ENCODE peak calls at places on chromosome 18, in nine cellular contexts. One of them, this sample, is unnamed.

GRCh38 chr18:44844486-44844885 is 163.8 kb downstream of the SETBP1 start:
- DNase-seq in colonic mucosa: no peak
- DNase-seq in AG10803: no peak
- DNase-seq in activated CD4-positive, alpha-beta T cell treated with anti-CD3 and anti-CD28 coated beads, Interleukin-2, amount 10 ng/mL, durations not matched to agents 7 days and 5 days: no peak
- DNase-seq in CD4-positive, alpha-beta T cell: no peak
- DNase-seq in ELR: no peak
- DNase-seq in HFF-Myc: no peak
- DNase-seq in anterior cingulate cortex: no peak
- DNase-seq in skeletal muscle cell: no peak
- DNase-seq in this sample: no peak

GRCh38 chr18:56003009-56003408 is 415.0 kb upstream of the TCF4 start:
- DNase-seq in colonic mucosa: no peak
- DNase-seq in AG10803: no peak
- DNase-seq in activated CD4-positive, alpha-beta T cell treated with anti-CD3 and anti-CD28 coated beads, Interleukin-2, amount 10 ng/mL, durations not matched to agents 7 days and 5 days: no peak
- DNase-seq in CD4-positive, alpha-beta T cell: no peak
- DNase-seq in ELR: no peak
- DNase-seq in HFF-Myc: no peak
- DNase-seq in anterior cingulate cortex: no peak
- DNase-seq in skeletal muscle cell: no peak
- DNase-seq in this sample: peak

GRCh38 chr18:44229693-44230108 is 451.0 kb upstream of the SETBP1 start:
- DNase-seq in colonic mucosa: peak
- DNase-seq in AG10803: peak
- DNase-seq in activated CD4-positive, alpha-beta T cell treated with anti-CD3 and anti-CD28 coated beads, Interleukin-2, amount 10 ng/mL, durations not matched to agents 7 days and 5 days: no peak
- DNase-seq in CD4-positive, alpha-beta T cell: no peak
- DNase-seq in ELR: no peak
- DNase-seq in HFF-Myc: no peak
- DNase-seq in anterior cingulate cortex: peak
- DNase-seq in skeletal muscle cell: peak
- DNase-seq in this sample: no peak

GRCh38 chr18:65735166-65735565 is 15.6 kb upstream of the CDH7 start:
- DNase-seq in colonic mucosa: no peak
- DNase-seq in AG10803: no peak
- DNase-seq in activated CD4-positive, alpha-beta T cell treated with anti-CD3 and anti-CD28 coated beads, Interleukin-2, amount 10 ng/mL, durations not matched to agents 7 days and 5 days: no peak
- DNase-seq in CD4-positive, alpha-beta T cell: no peak
- DNase-seq in ELR: no peak
- DNase-seq in HFF-Myc: no peak
- DNase-seq in anterior cingulate cortex: no peak
- DNase-seq in skeletal muscle cell: no peak
- DNase-seq in this sample: no peak

GRCh38 chr18:59467497-59467896 is 108.4 kb upstream of the LMAN1 start:
- DNase-seq in colonic mucosa: no peak
- DNase-seq in AG10803: no peak
- DNase-seq in activated CD4-positive, alpha-beta T cell treated with anti-CD3 and anti-CD28 coated beads, Interleukin-2, amount 10 ng/mL, durations not matched to agents 7 days and 5 days: no peak
- DNase-seq in CD4-positive, alpha-beta T cell: no peak
- DNase-seq in ELR: no peak
- DNase-seq in HFF-Myc: no peak
- DNase-seq in anterior cingulate cortex: no peak
- DNase-seq in skeletal muscle cell: no peak
- DNase-seq in this sample: no peak

GRCh38 chr18:62881509-62882016 is 166.2 kb downstream of the PHLPP1 start:
- DNase-seq in colonic mucosa: no peak
- DNase-seq in AG10803: peak
- DNase-seq in activated CD4-positive, alpha-beta T cell treated with anti-CD3 and anti-CD28 coated beads, Interleukin-2, amount 10 ng/mL, durations not matched to agents 7 days and 5 days: no peak
- DNase-seq in CD4-positive, alpha-beta T cell: no peak
- DNase-seq in ELR: peak
- DNase-seq in HFF-Myc: peak
- DNase-seq in anterior cingulate cortex: no peak
- DNase-seq in skeletal muscle cell: peak
- DNase-seq in this sample: no peak

GRCh38 chr18:61764381-61764780 is 128.4 kb downstream of the RNF152 start:
- DNase-seq in colonic mucosa: no peak
- DNase-seq in AG10803: peak
- DNase-seq in activated CD4-positive, alpha-beta T cell treated with anti-CD3 and anti-CD28 coated beads, Interleukin-2, amount 10 ng/mL, durations not matched to agents 7 days and 5 days: no peak
- DNase-seq in CD4-positive, alpha-beta T cell: no peak
- DNase-seq in ELR: no peak
- DNase-seq in HFF-Myc: no peak
- DNase-seq in anterior cingulate cortex: no peak
- DNase-seq in skeletal muscle cell: no peak
- DNase-seq in this sample: no peak

GRCh38 chr18:23226386-23226785 is 91.1 kb downstream of the CABLES1 start:
- DNase-seq in colonic mucosa: no peak
- DNase-seq in AG10803: peak
- DNase-seq in activated CD4-positive, alpha-beta T cell treated with anti-CD3 and anti-CD28 coated beads, Interleukin-2, amount 10 ng/mL, durations not matched to agents 7 days and 5 days: no peak
- DNase-seq in CD4-positive, alpha-beta T cell: no peak
- DNase-seq in ELR: no peak
- DNase-seq in HFF-Myc: no peak
- DNase-seq in anterior cingulate cortex: no peak
- DNase-seq in skeletal muscle cell: no peak
- DNase-seq in this sample: no peak

GRCh38 chr18:9772847-9773677 is 65.0 kb downstream of the RAB31 start:
- DNase-seq in colonic mucosa: no peak
- DNase-seq in AG10803: no peak
- DNase-seq in activated CD4-positive, alpha-beta T cell treated with anti-CD3 and anti-CD28 coated beads, Interleukin-2, amount 10 ng/mL, durations not matched to agents 7 days and 5 days: no peak
- DNase-seq in CD4-positive, alpha-beta T cell: no peak
- DNase-seq in ELR: no peak
- DNase-seq in HFF-Myc: no peak
- DNase-seq in anterior cingulate cortex: no peak
- DNase-seq in skeletal muscle cell: no peak
- DNase-seq in this sample: peak

GRCh38 chr18:63741769-63742168 is 33.4 kb upstream of the SERPINB7 start:
- DNase-seq in colonic mucosa: no peak
- DNase-seq in AG10803: peak
- DNase-seq in activated CD4-positive, alpha-beta T cell treated with anti-CD3 and anti-CD28 coated beads, Interleukin-2, amount 10 ng/mL, durations not matched to agents 7 days and 5 days: no peak
- DNase-seq in CD4-positive, alpha-beta T cell: no peak
- DNase-seq in ELR: peak
- DNase-seq in HFF-Myc: no peak
- DNase-seq in anterior cingulate cortex: no peak
- DNase-seq in skeletal muscle cell: no peak
- DNase-seq in this sample: no peak

GRCh38 chr18:8705280-8705940 is at the start of gene MTCL1:
- DNase-seq in colonic mucosa: no peak
- DNase-seq in AG10803: peak
- DNase-seq in activated CD4-positive, alpha-beta T cell treated with anti-CD3 and anti-CD28 coated beads, Interleukin-2, amount 10 ng/mL, durations not matched to agents 7 days and 5 days: peak
- DNase-seq in CD4-positive, alpha-beta T cell: no peak
- DNase-seq in ELR: peak
- DNase-seq in HFF-Myc: no peak
- DNase-seq in anterior cingulate cortex: no peak
- DNase-seq in skeletal muscle cell: no peak
- DNase-seq in this sample: peak

GRCh38 chr18:74493689-74494088 is 2.5 kb upstream of the CNDP2 start:
- DNase-seq in colonic mucosa: peak
- DNase-seq in AG10803: peak
- DNase-seq in activated CD4-positive, alpha-beta T cell treated with anti-CD3 and anti-CD28 coated beads, Interleukin-2, amount 10 ng/mL, durations not matched to agents 7 days and 5 days: peak
- DNase-seq in CD4-positive, alpha-beta T cell: peak
- DNase-seq in ELR: peak
- DNase-seq in HFF-Myc: no peak
- DNase-seq in anterior cingulate cortex: no peak
- DNase-seq in skeletal muscle cell: peak
- DNase-seq in this sample: peak

GRCh38 chr18:22860807-22861206 is 72.3 kb upstream of the RBBP8 start:
- DNase-seq in colonic mucosa: no peak
- DNase-seq in AG10803: no peak
- DNase-seq in activated CD4-positive, alpha-beta T cell treated with anti-CD3 and anti-CD28 coated beads, Interleukin-2, amount 10 ng/mL, durations not matched to agents 7 days and 5 days: no peak
- DNase-seq in CD4-positive, alpha-beta T cell: no peak
- DNase-seq in ELR: no peak
- DNase-seq in HFF-Myc: no peak
- DNase-seq in anterior cingulate cortex: no peak
- DNase-seq in skeletal muscle cell: no peak
- DNase-seq in this sample: no peak

GRCh38 chr18:5746844-5747243 is 148.5 kb downstream of the TMEM200C start:
- DNase-seq in colonic mucosa: no peak
- DNase-seq in AG10803: no peak
- DNase-seq in activated CD4-positive, alpha-beta T cell treated with anti-CD3 and anti-CD28 coated beads, Interleukin-2, amount 10 ng/mL, durations not matched to agents 7 days and 5 days: no peak
- DNase-seq in CD4-positive, alpha-beta T cell: no peak
- DNase-seq in ELR: no peak
- DNase-seq in HFF-Myc: no peak
- DNase-seq in anterior cingulate cortex: no peak
- DNase-seq in skeletal muscle cell: no peak
- DNase-seq in this sample: no peak

GRCh38 chr18:50573679-50574078 is 13.8 kb downstream of the MAPK4 start:
- DNase-seq in colonic mucosa: no peak
- DNase-seq in AG10803: no peak
- DNase-seq in activated CD4-positive, alpha-beta T cell treated with anti-CD3 and anti-CD28 coated beads, Interleukin-2, amount 10 ng/mL, durations not matched to agents 7 days and 5 days: no peak
- DNase-seq in CD4-positive, alpha-beta T cell: no peak
- DNase-seq in ELR: peak
- DNase-seq in HFF-Myc: no peak
- DNase-seq in anterior cingulate cortex: no peak
- DNase-seq in skeletal muscle cell: no peak
- DNase-seq in this sample: no peak

GRCh38 chr18:13272411-13272810 is 53.9 kb downstream of the LDLRAD4 start:
- DNase-seq in colonic mucosa: no peak
- DNase-seq in AG10803: no peak
- DNase-seq in activated CD4-positive, alpha-beta T cell treated with anti-CD3 and anti-CD28 coated beads, Interleukin-2, amount 10 ng/mL, durations not matched to agents 7 days and 5 days: no peak
- DNase-seq in CD4-positive, alpha-beta T cell: no peak
- DNase-seq in ELR: no peak
- DNase-seq in HFF-Myc: no peak
- DNase-seq in anterior cingulate cortex: no peak
- DNase-seq in skeletal muscle cell: no peak
- DNase-seq in this sample: no peak

GRCh38 chr18:3819933-3820332 is 370.0 kb downstream of the TGIF1 start:
- DNase-seq in colonic mucosa: no peak
- DNase-seq in AG10803: no peak
- DNase-seq in activated CD4-positive, alpha-beta T cell treated with anti-CD3 and anti-CD28 coated beads, Interleukin-2, amount 10 ng/mL, durations not matched to agents 7 days and 5 days: no peak
- DNase-seq in CD4-positive, alpha-beta T cell: no peak
- DNase-seq in ELR: no peak
- DNase-seq in HFF-Myc: no peak
- DNase-seq in anterior cingulate cortex: no peak
- DNase-seq in skeletal muscle cell: no peak
- DNase-seq in this sample: no peak

GRCh38 chr18:46469186-46469915 is 187.7 kb downstream of the LOXHD1 start:
- DNase-seq in colonic mucosa: no peak
- DNase-seq in AG10803: no peak
- DNase-seq in activated CD4-positive, alpha-beta T cell treated with anti-CD3 and anti-CD28 coated beads, Interleukin-2, amount 10 ng/mL, durations not matched to agents 7 days and 5 days: no peak
- DNase-seq in CD4-positive, alpha-beta T cell: no peak
- DNase-seq in ELR: no peak
- DNase-seq in HFF-Myc: no peak
- DNase-seq in anterior cingulate cortex: no peak
- DNase-seq in skeletal muscle cell: peak
- DNase-seq in this sample: peak

GRCh38 chr18:26919656-26920055 is 54.1 kb upstream of the AQP4 start:
- DNase-seq in colonic mucosa: no peak
- DNase-seq in AG10803: no peak
- DNase-seq in activated CD4-positive, alpha-beta T cell treated with anti-CD3 and anti-CD28 coated beads, Interleukin-2, amount 10 ng/mL, durations not matched to agents 7 days and 5 days: no peak
- DNase-seq in CD4-positive, alpha-beta T cell: no peak
- DNase-seq in ELR: no peak
- DNase-seq in HFF-Myc: no peak
- DNase-seq in anterior cingulate cortex: no peak
- DNase-seq in skeletal muscle cell: no peak
- DNase-seq in this sample: no peak

GRCh38 chr18:35775887-35776286 is 194.3 kb downstream of the GALNT1 start:
- DNase-seq in colonic mucosa: no peak
- DNase-seq in AG10803: no peak
- DNase-seq in activated CD4-positive, alpha-beta T cell treated with anti-CD3 and anti-CD28 coated beads, Interleukin-2, amount 10 ng/mL, durations not matched to agents 7 days and 5 days: no peak
- DNase-seq in CD4-positive, alpha-beta T cell: no peak
- DNase-seq in ELR: peak
- DNase-seq in HFF-Myc: no peak
- DNase-seq in anterior cingulate cortex: no peak
- DNase-seq in skeletal muscle cell: no peak
- DNase-seq in this sample: peak

GRCh38 chr18:54330768-54331548 is 26.7 kb downstream of the STARD6 start:
- DNase-seq in colonic mucosa: no peak
- DNase-seq in AG10803: no peak
- DNase-seq in activated CD4-positive, alpha-beta T cell treated with anti-CD3 and anti-CD28 coated beads, Interleukin-2, amount 10 ng/mL, durations not matched to agents 7 days and 5 days: no peak
- DNase-seq in CD4-positive, alpha-beta T cell: no peak
- DNase-seq in ELR: peak
- DNase-seq in HFF-Myc: no peak
- DNase-seq in anterior cingulate cortex: no peak
- DNase-seq in skeletal muscle cell: no peak
- DNase-seq in this sample: no peak

GRCh38 chr18:70256994-70257393 is 31.9 kb upstream of the SOCS6 start:
- DNase-seq in colonic mucosa: no peak
- DNase-seq in AG10803: no peak
- DNase-seq in activated CD4-positive, alpha-beta T cell treated with anti-CD3 and anti-CD28 coated beads, Interleukin-2, amount 10 ng/mL, durations not matched to agents 7 days and 5 days: no peak
- DNase-seq in CD4-positive, alpha-beta T cell: no peak
- DNase-seq in ELR: no peak
- DNase-seq in HFF-Myc: no peak
- DNase-seq in anterior cingulate cortex: no peak
- DNase-seq in skeletal muscle cell: no peak
- DNase-seq in this sample: no peak

GRCh38 chr18:61394983-61395382 is 61.8 kb downstream of the CDH20 start:
- DNase-seq in colonic mucosa: no peak
- DNase-seq in AG10803: no peak
- DNase-seq in activated CD4-positive, alpha-beta T cell treated with anti-CD3 and anti-CD28 coated beads, Interleukin-2, amount 10 ng/mL, durations not matched to agents 7 days and 5 days: no peak
- DNase-seq in CD4-positive, alpha-beta T cell: no peak
- DNase-seq in ELR: no peak
- DNase-seq in HFF-Myc: no peak
- DNase-seq in anterior cingulate cortex: no peak
- DNase-seq in skeletal muscle cell: no peak
- DNase-seq in this sample: no peak

GRCh38 chr18:48200631-48201336 is 208.4 kb downstream of the ZBTB7C start:
- DNase-seq in colonic mucosa: no peak
- DNase-seq in AG10803: no peak
- DNase-seq in activated CD4-positive, alpha-beta T cell treated with anti-CD3 and anti-CD28 coated beads, Interleukin-2, amount 10 ng/mL, durations not matched to agents 7 days and 5 days: no peak
- DNase-seq in CD4-positive, alpha-beta T cell: no peak
- DNase-seq in ELR: peak
- DNase-seq in HFF-Myc: no peak
- DNase-seq in anterior cingulate cortex: no peak
- DNase-seq in skeletal muscle cell: no peak
- DNase-seq in this sample: no peak

GRCh38 chr18:991441-991840 is 86.8 kb downstream of the ADCYAP1 start:
- DNase-seq in colonic mucosa: no peak
- DNase-seq in AG10803: no peak
- DNase-seq in activated CD4-positive, alpha-beta T cell treated with anti-CD3 and anti-CD28 coated beads, Interleukin-2, amount 10 ng/mL, durations not matched to agents 7 days and 5 days: no peak
- DNase-seq in CD4-positive, alpha-beta T cell: no peak
- DNase-seq in ELR: no peak
- DNase-seq in HFF-Myc: no peak
- DNase-seq in anterior cingulate cortex: no peak
- DNase-seq in skeletal muscle cell: no peak
- DNase-seq in this sample: no peak

GRCh38 chr18:7646174-7646886 is 79.2 kb downstream of the PTPRM start:
- DNase-seq in colonic mucosa: no peak
- DNase-seq in AG10803: no peak
- DNase-seq in activated CD4-positive, alpha-beta T cell treated with anti-CD3 and anti-CD28 coated beads, Interleukin-2, amount 10 ng/mL, durations not matched to agents 7 days and 5 days: no peak
- DNase-seq in CD4-positive, alpha-beta T cell: no peak
- DNase-seq in ELR: no peak
- DNase-seq in HFF-Myc: no peak
- DNase-seq in anterior cingulate cortex: no peak
- DNase-seq in skeletal muscle cell: no peak
- DNase-seq in this sample: no peak

GRCh38 chr18:76573325-76574025 is 78.4 kb upstream of the ZNF516 start:
- DNase-seq in colonic mucosa: no peak
- DNase-seq in AG10803: peak
- DNase-seq in activated CD4-positive, alpha-beta T cell treated with anti-CD3 and anti-CD28 coated beads, Interleukin-2, amount 10 ng/mL, durations not matched to agents 7 days and 5 days: no peak
- DNase-seq in CD4-positive, alpha-beta T cell: no peak
- DNase-seq in ELR: peak
- DNase-seq in HFF-Myc: no peak
- DNase-seq in anterior cingulate cortex: no peak
- DNase-seq in skeletal muscle cell: peak
- DNase-seq in this sample: no peak

GRCh38 chr18:24876266-24876665 is 415.8 kb downstream of the HRH4 start:
- DNase-seq in colonic mucosa: no peak
- DNase-seq in AG10803: peak
- DNase-seq in activated CD4-positive, alpha-beta T cell treated with anti-CD3 and anti-CD28 coated beads, Interleukin-2, amount 10 ng/mL, durations not matched to agents 7 days and 5 days: no peak
- DNase-seq in CD4-positive, alpha-beta T cell: no peak
- DNase-seq in ELR: peak
- DNase-seq in HFF-Myc: no peak
- DNase-seq in anterior cingulate cortex: no peak
- DNase-seq in skeletal muscle cell: no peak
- DNase-seq in this sample: no peak

GRCh38 chr18:78765637-78766281 is 213.9 kb upstream of the SALL3 start:
- DNase-seq in colonic mucosa: no peak
- DNase-seq in AG10803: no peak
- DNase-seq in activated CD4-positive, alpha-beta T cell treated with anti-CD3 and anti-CD28 coated beads, Interleukin-2, amount 10 ng/mL, durations not matched to agents 7 days and 5 days: no peak
- DNase-seq in CD4-positive, alpha-beta T cell: no peak
- DNase-seq in ELR: no peak
- DNase-seq in HFF-Myc: no peak
- DNase-seq in anterior cingulate cortex: no peak
- DNase-seq in skeletal muscle cell: no peak
- DNase-seq in this sample: no peak

GRCh38 chr18:8949206-8949605 is 153.3 kb upstream of the NDUFV2 start:
- DNase-seq in colonic mucosa: no peak
- DNase-seq in AG10803: peak
- DNase-seq in activated CD4-positive, alpha-beta T cell treated with anti-CD3 and anti-CD28 coated beads, Interleukin-2, amount 10 ng/mL, durations not matched to agents 7 days and 5 days: no peak
- DNase-seq in CD4-positive, alpha-beta T cell: no peak
- DNase-seq in ELR: peak
- DNase-seq in HFF-Myc: no peak
- DNase-seq in anterior cingulate cortex: peak
- DNase-seq in skeletal muscle cell: no peak
- DNase-seq in this sample: no peak

GRCh38 chr18:55159027-55159426 is 199.8 kb upstream of the CCDC68 start:
- DNase-seq in colonic mucosa: no peak
- DNase-seq in AG10803: no peak
- DNase-seq in activated CD4-positive, alpha-beta T cell treated with anti-CD3 and anti-CD28 coated beads, Interleukin-2, amount 10 ng/mL, durations not matched to agents 7 days and 5 days: no peak
- DNase-seq in CD4-positive, alpha-beta T cell: no peak
- DNase-seq in ELR: no peak
- DNase-seq in HFF-Myc: no peak
- DNase-seq in anterior cingulate cortex: no peak
- DNase-seq in skeletal muscle cell: no peak
- DNase-seq in this sample: no peak

This sample was measured in neural progenitor cell.